ENCODE peak calls at places on chromosomes 16 and 17, in nine cellular contexts. One of them, this sample, is unnamed.

GRCh38 chr16:85607331-85607765 is 5.8 kb upstream of the GSE1 start:
- DNase-seq in amniotic stem cell: no peak
- DNase-seq in GM19239: no peak
- DNase-seq in Caki2: no peak
- DNase-seq in A172: no peak
- DNase-seq in omental fat pad: no peak
- DNase-seq in T-helper 1 cell: no peak
- DNase-seq in ureter: no peak
- DNase-seq in T-helper 2 cell: no peak
- DNase-seq in this sample: no peak

GRCh38 chr16:14186007-14186953 is 115.2 kb downstream of the MRTFB start:
- DNase-seq in amniotic stem cell: no peak
- DNase-seq in GM19239: no peak
- DNase-seq in Caki2: peak
- DNase-seq in A172: peak
- DNase-seq in omental fat pad: no peak
- DNase-seq in T-helper 1 cell: no peak
- DNase-seq in ureter: no peak
- DNase-seq in T-helper 2 cell: peak
- DNase-seq in this sample: peak

GRCh38 chr17:77409282-77410161 is 268.8 kb downstream of the SEC14L1 start:
- DNase-seq in amniotic stem cell: no peak
- DNase-seq in GM19239: no peak
- DNase-seq in Caki2: no peak
- DNase-seq in A172: peak
- DNase-seq in omental fat pad: no peak
- DNase-seq in T-helper 1 cell: peak
- DNase-seq in ureter: peak
- DNase-seq in T-helper 2 cell: peak
- DNase-seq in this sample: peak

GRCh38 chr16:55672471-55672870 is 16.7 kb downstream of the SLC6A2 start:
- DNase-seq in amniotic stem cell: no peak
- DNase-seq in GM19239: no peak
- DNase-seq in Caki2: no peak
- DNase-seq in A172: peak
- DNase-seq in omental fat pad: no peak
- DNase-seq in T-helper 1 cell: no peak
- DNase-seq in ureter: no peak
- DNase-seq in T-helper 2 cell: no peak
- DNase-seq in this sample: peak

GRCh38 chr17:74907012-74907411 is 13.6 kb upstream of the FADS6 start:
- DNase-seq in amniotic stem cell: no peak
- DNase-seq in GM19239: no peak
- DNase-seq in Caki2: no peak
- DNase-seq in A172: no peak
- DNase-seq in omental fat pad: no peak
- DNase-seq in T-helper 1 cell: no peak
- DNase-seq in ureter: no peak
- DNase-seq in T-helper 2 cell: no peak
- DNase-seq in this sample: no peak

GRCh38 chr16:89114159-89114981 is 20.7 kb downstream of the ACSF3 start:
- DNase-seq in amniotic stem cell: no peak
- DNase-seq in GM19239: no peak
- DNase-seq in Caki2: no peak
- DNase-seq in A172: peak
- DNase-seq in omental fat pad: no peak
- DNase-seq in T-helper 1 cell: no peak
- DNase-seq in ureter: no peak
- DNase-seq in T-helper 2 cell: peak
- DNase-seq in this sample: peak

GRCh38 chr17:80891096-80892018 is 100.3 kb upstream of the CHMP6 start:
- DNase-seq in amniotic stem cell: peak
- DNase-seq in GM19239: peak
- DNase-seq in Caki2: peak
- DNase-seq in A172: peak
- DNase-seq in omental fat pad: no peak
- DNase-seq in T-helper 1 cell: peak
- DNase-seq in ureter: peak
- DNase-seq in T-helper 2 cell: peak
- DNase-seq in this sample: peak

GRCh38 chr16:5065368-5065767 is 388 bp downstream of the C16orf89 start:
- DNase-seq in amniotic stem cell: no peak
- DNase-seq in GM19239: no peak
- DNase-seq in Caki2: no peak
- DNase-seq in A172: no peak
- DNase-seq in omental fat pad: no peak
- DNase-seq in T-helper 1 cell: no peak
- DNase-seq in ureter: no peak
- DNase-seq in T-helper 2 cell: no peak
- DNase-seq in this sample: no peak

GRCh38 chr16:75379911-75380847 is 53.1 kb downstream of the CFDP1 start:
- DNase-seq in amniotic stem cell: no peak
- DNase-seq in GM19239: peak
- DNase-seq in Caki2: no peak
- DNase-seq in A172: no peak
- DNase-seq in omental fat pad: no peak
- DNase-seq in T-helper 1 cell: peak
- DNase-seq in ureter: no peak
- DNase-seq in T-helper 2 cell: peak
- DNase-seq in this sample: no peak

GRCh38 chr17:49496183-49496865 is 1.2 kb downstream of the NGFR start:
- DNase-seq in amniotic stem cell: peak
- DNase-seq in GM19239: peak
- DNase-seq in Caki2: no peak
- DNase-seq in A172: no peak
- DNase-seq in omental fat pad: peak
- DNase-seq in T-helper 1 cell: peak
- DNase-seq in ureter: peak
- DNase-seq in T-helper 2 cell: peak
- DNase-seq in this sample: peak

GRCh38 chr17:2691965-2692780 is 19.4 kb downstream of the CLUH start:
- DNase-seq in amniotic stem cell: no peak
- DNase-seq in GM19239: peak
- DNase-seq in Caki2: no peak
- DNase-seq in A172: no peak
- DNase-seq in omental fat pad: peak
- DNase-seq in T-helper 1 cell: no peak
- DNase-seq in ureter: no peak
- DNase-seq in T-helper 2 cell: no peak
- DNase-seq in this sample: no peak

GRCh38 chr16:84054271-84054670 is 11.7 kb upstream of the SLC38A8 start:
- DNase-seq in amniotic stem cell: no peak
- DNase-seq in GM19239: no peak
- DNase-seq in Caki2: no peak
- DNase-seq in A172: no peak
- DNase-seq in omental fat pad: no peak
- DNase-seq in T-helper 1 cell: no peak
- DNase-seq in ureter: no peak
- DNase-seq in T-helper 2 cell: no peak
- DNase-seq in this sample: no peak

GRCh38 chr17:50893183-50893993 is 27.2 kb upstream of the TOB1 start:
- DNase-seq in amniotic stem cell: no peak
- DNase-seq in GM19239: no peak
- DNase-seq in Caki2: peak
- DNase-seq in A172: peak
- DNase-seq in omental fat pad: no peak
- DNase-seq in T-helper 1 cell: no peak
- DNase-seq in ureter: no peak
- DNase-seq in T-helper 2 cell: no peak
- DNase-seq in this sample: peak

GRCh38 chr17:82648761-82649474 is 674 bp upstream of the WDR45B start:
- DNase-seq in amniotic stem cell: no peak
- DNase-seq in GM19239: peak
- DNase-seq in Caki2: peak
- DNase-seq in A172: no peak
- DNase-seq in omental fat pad: no peak
- DNase-seq in T-helper 1 cell: no peak
- DNase-seq in ureter: peak
- DNase-seq in T-helper 2 cell: no peak
- DNase-seq in this sample: peak

GRCh38 chr17:69375229-69375628 is 39.3 kb upstream of the MAP2K6 start:
- DNase-seq in amniotic stem cell: no peak
- DNase-seq in GM19239: no peak
- DNase-seq in Caki2: no peak
- DNase-seq in A172: no peak
- DNase-seq in omental fat pad: no peak
- DNase-seq in T-helper 1 cell: no peak
- DNase-seq in ureter: no peak
- DNase-seq in T-helper 2 cell: peak
- DNase-seq in this sample: no peak

GRCh38 chr17:28282596-28282995 is 36.4 kb upstream of the TMEM97 start:
- DNase-seq in amniotic stem cell: no peak
- DNase-seq in GM19239: no peak
- DNase-seq in Caki2: peak
- DNase-seq in A172: peak
- DNase-seq in omental fat pad: no peak
- DNase-seq in T-helper 1 cell: no peak
- DNase-seq in ureter: no peak
- DNase-seq in T-helper 2 cell: no peak
- DNase-seq in this sample: peak

GRCh38 chr16:50265260-50265659 is 1.1 kb upstream of the ADCY7 start:
- DNase-seq in amniotic stem cell: no peak
- DNase-seq in GM19239: no peak
- DNase-seq in Caki2: peak
- DNase-seq in A172: peak
- DNase-seq in omental fat pad: peak
- DNase-seq in T-helper 1 cell: no peak
- DNase-seq in ureter: no peak
- DNase-seq in T-helper 2 cell: peak
- DNase-seq in this sample: no peak

GRCh38 chr16:68744744-68745280 is 7.7 kb downstream of the CDH1 start:
- DNase-seq in amniotic stem cell: no peak
- DNase-seq in GM19239: no peak
- DNase-seq in Caki2: no peak
- DNase-seq in A172: no peak
- DNase-seq in omental fat pad: no peak
- DNase-seq in T-helper 1 cell: no peak
- DNase-seq in ureter: peak
- DNase-seq in T-helper 2 cell: no peak
- DNase-seq in this sample: no peak

GRCh38 chr17:5514976-5515375 is 28.6 kb downstream of the MIS12 start:
- DNase-seq in amniotic stem cell: no peak
- DNase-seq in GM19239: no peak
- DNase-seq in Caki2: no peak
- DNase-seq in A172: no peak
- DNase-seq in omental fat pad: no peak
- DNase-seq in T-helper 1 cell: no peak
- DNase-seq in ureter: no peak
- DNase-seq in T-helper 2 cell: no peak
- DNase-seq in this sample: no peak

GRCh38 chr17:39618252-39618913 is 8.4 kb upstream of the PPP1R1B start:
- DNase-seq in amniotic stem cell: no peak
- DNase-seq in GM19239: no peak
- DNase-seq in Caki2: peak
- DNase-seq in A172: no peak
- DNase-seq in omental fat pad: no peak
- DNase-seq in T-helper 1 cell: no peak
- DNase-seq in ureter: no peak
- DNase-seq in T-helper 2 cell: no peak
- DNase-seq in this sample: peak

GRCh38 chr17:60743812-60744211 is 66.2 kb downstream of the BCAS3 start:
- DNase-seq in amniotic stem cell: no peak
- DNase-seq in GM19239: no peak
- DNase-seq in Caki2: no peak
- DNase-seq in A172: peak
- DNase-seq in omental fat pad: no peak
- DNase-seq in T-helper 1 cell: no peak
- DNase-seq in ureter: no peak
- DNase-seq in T-helper 2 cell: no peak
- DNase-seq in this sample: peak

GRCh38 chr17:13031718-13032350 is 14.0 kb upstream of the ELAC2 start:
- DNase-seq in amniotic stem cell: no peak
- DNase-seq in GM19239: peak
- DNase-seq in Caki2: peak
- DNase-seq in A172: peak
- DNase-seq in omental fat pad: peak
- DNase-seq in T-helper 1 cell: no peak
- DNase-seq in ureter: peak
- DNase-seq in T-helper 2 cell: peak
- DNase-seq in this sample: peak

GRCh38 chr16:85615014-85615851 is 2.1 kb downstream of the GSE1 start:
- DNase-seq in amniotic stem cell: no peak
- DNase-seq in GM19239: no peak
- DNase-seq in Caki2: no peak
- DNase-seq in A172: no peak
- DNase-seq in omental fat pad: no peak
- DNase-seq in T-helper 1 cell: no peak
- DNase-seq in ureter: peak
- DNase-seq in T-helper 2 cell: no peak
- DNase-seq in this sample: no peak

GRCh38 chr16:68230956-68231355 is 5.0 kb downstream of the ESRP2 start:
- DNase-seq in amniotic stem cell: no peak
- DNase-seq in GM19239: no peak
- DNase-seq in Caki2: no peak
- DNase-seq in A172: no peak
- DNase-seq in omental fat pad: no peak
- DNase-seq in T-helper 1 cell: no peak
- DNase-seq in ureter: no peak
- DNase-seq in T-helper 2 cell: no peak
- DNase-seq in this sample: no peak

GRCh38 chr17:37755455-37755854 is 10.6 kb upstream of the HNF1B start:
- DNase-seq in amniotic stem cell: no peak
- DNase-seq in GM19239: no peak
- DNase-seq in Caki2: no peak
- DNase-seq in A172: no peak
- DNase-seq in omental fat pad: no peak
- DNase-seq in T-helper 1 cell: no peak
- DNase-seq in ureter: no peak
- DNase-seq in T-helper 2 cell: no peak
- DNase-seq in this sample: no peak

GRCh38 chr17:74431568-74432483 is at the start of gene GPRC5C:
- DNase-seq in amniotic stem cell: no peak
- DNase-seq in GM19239: peak
- DNase-seq in Caki2: peak
- DNase-seq in A172: no peak
- DNase-seq in omental fat pad: no peak
- DNase-seq in T-helper 1 cell: no peak
- DNase-seq in ureter: peak
- DNase-seq in T-helper 2 cell: peak
- DNase-seq in this sample: peak

GRCh38 chr16:12502671-12503070 is 301.0 kb downstream of the CPPED1 start:
- DNase-seq in amniotic stem cell: no peak
- DNase-seq in GM19239: no peak
- DNase-seq in Caki2: no peak
- DNase-seq in A172: no peak
- DNase-seq in omental fat pad: no peak
- DNase-seq in T-helper 1 cell: no peak
- DNase-seq in ureter: no peak
- DNase-seq in T-helper 2 cell: no peak
- DNase-seq in this sample: no peak

GRCh38 chr16:88434353-88434690 is 18.8 kb upstream of the ZFPM1 start:
- DNase-seq in amniotic stem cell: no peak
- DNase-seq in GM19239: no peak
- DNase-seq in Caki2: no peak
- DNase-seq in A172: no peak
- DNase-seq in omental fat pad: no peak
- DNase-seq in T-helper 1 cell: no peak
- DNase-seq in ureter: no peak
- DNase-seq in T-helper 2 cell: no peak
- DNase-seq in this sample: no peak

GRCh38 chr16:88533381-88533831 is 36.8 kb upstream of the ZC3H18 start:
- DNase-seq in amniotic stem cell: no peak
- DNase-seq in GM19239: no peak
- DNase-seq in Caki2: no peak
- DNase-seq in A172: no peak
- DNase-seq in omental fat pad: no peak
- DNase-seq in T-helper 1 cell: no peak
- DNase-seq in ureter: no peak
- DNase-seq in T-helper 2 cell: no peak
- DNase-seq in this sample: peak